ENCODE peak calls at places on chromosome 17, in ten cellular contexts. One of them, this sample, is unnamed.

GRCh38 chr17:60170835-60171752 is 21.3 kb downstream of the CA4 start:
- DNase-seq in nephron progenitor cell: no peak
- DNase-seq in ELR: no peak
- DNase-seq in type B pancreatic cell: peak; percentile 65
- DNase-seq in stimulated activated CD4-positive, alpha-beta T cell treated with anti-CD3 and anti-CD28 coated beads, Interleukin-4, amount 100 ng/mL, for 4 hours: no peak
- DNase-seq in non-pigmented ciliary epithelial cell: no peak
- DNase-seq in T-helper 2 cell: no peak
- DNase-seq in aorta: no peak
- DNase-seq in HFF-Myc: no peak
- DNase-seq in A549: no peak
- DNase-seq in this sample: no peak

GRCh38 chr17:45266372-45266926 is 4.6 kb upstream of the SPATA32 start:
- DNase-seq in nephron progenitor cell: no peak
- DNase-seq in ELR: no peak
- DNase-seq in type B pancreatic cell: no peak
- DNase-seq in stimulated activated CD4-positive, alpha-beta T cell treated with anti-CD3 and anti-CD28 coated beads, Interleukin-4, amount 100 ng/mL, for 4 hours: no peak
- DNase-seq in non-pigmented ciliary epithelial cell: no peak
- DNase-seq in T-helper 2 cell: no peak
- DNase-seq in aorta: no peak
- DNase-seq in HFF-Myc: no peak
- DNase-seq in A549: no peak
- DNase-seq in this sample: no peak

GRCh38 chr17:31050948-31051347 is 43.8 kb upstream of the NF1 start:
- DNase-seq in nephron progenitor cell: no peak
- DNase-seq in ELR: no peak
- DNase-seq in type B pancreatic cell: no peak
- DNase-seq in stimulated activated CD4-positive, alpha-beta T cell treated with anti-CD3 and anti-CD28 coated beads, Interleukin-4, amount 100 ng/mL, for 4 hours: no peak
- DNase-seq in non-pigmented ciliary epithelial cell: no peak
- DNase-seq in T-helper 2 cell: no peak
- DNase-seq in aorta: no peak
- DNase-seq in HFF-Myc: no peak
- DNase-seq in A549: no peak
- DNase-seq in this sample: no peak

GRCh38 chr17:43224146-43224705 is 4.2 kb downstream of the CCDC200 start:
- DNase-seq in nephron progenitor cell: no peak
- DNase-seq in ELR: no peak
- DNase-seq in type B pancreatic cell: peak; percentile 29
- DNase-seq in stimulated activated CD4-positive, alpha-beta T cell treated with anti-CD3 and anti-CD28 coated beads, Interleukin-4, amount 100 ng/mL, for 4 hours: no peak
- DNase-seq in non-pigmented ciliary epithelial cell: no peak
- DNase-seq in T-helper 2 cell: no peak
- DNase-seq in aorta: peak; percentile 58
- DNase-seq in HFF-Myc: no peak
- DNase-seq in A549: no peak
- DNase-seq in this sample: no peak

GRCh38 chr17:17783825-17784598 is 52.8 kb downstream of the SREBF1 start:
- DNase-seq in nephron progenitor cell: peak; percentile 71
- DNase-seq in ELR: no peak
- DNase-seq in type B pancreatic cell: no peak
- DNase-seq in stimulated activated CD4-positive, alpha-beta T cell treated with anti-CD3 and anti-CD28 coated beads, Interleukin-4, amount 100 ng/mL, for 4 hours: no peak
- DNase-seq in non-pigmented ciliary epithelial cell: no peak
- DNase-seq in T-helper 2 cell: no peak
- DNase-seq in aorta: peak; percentile 80
- DNase-seq in HFF-Myc: no peak
- DNase-seq in A549: no peak
- DNase-seq in this sample: peak; percentile 23

GRCh38 chr17:6096201-6097004 is 26.2 kb downstream of the WSCD1 start:
- DNase-seq in nephron progenitor cell: no peak
- DNase-seq in ELR: no peak
- DNase-seq in type B pancreatic cell: no peak
- DNase-seq in stimulated activated CD4-positive, alpha-beta T cell treated with anti-CD3 and anti-CD28 coated beads, Interleukin-4, amount 100 ng/mL, for 4 hours: no peak
- DNase-seq in non-pigmented ciliary epithelial cell: no peak
- DNase-seq in T-helper 2 cell: no peak
- DNase-seq in aorta: peak; percentile 59
- DNase-seq in HFF-Myc: no peak
- DNase-seq in A549: no peak
- DNase-seq in this sample: no peak

GRCh38 chr17:72609501-72609900 is 483.0 kb downstream of the SLC39A11 start:
- DNase-seq in nephron progenitor cell: no peak
- DNase-seq in ELR: peak; percentile 75
- DNase-seq in type B pancreatic cell: no peak
- DNase-seq in stimulated activated CD4-positive, alpha-beta T cell treated with anti-CD3 and anti-CD28 coated beads, Interleukin-4, amount 100 ng/mL, for 4 hours: no peak
- DNase-seq in non-pigmented ciliary epithelial cell: no peak
- DNase-seq in T-helper 2 cell: no peak
- DNase-seq in aorta: no peak
- DNase-seq in HFF-Myc: no peak
- DNase-seq in A549: peak; percentile 64
- DNase-seq in this sample: no peak

GRCh38 chr17:27319536-27320221 is 25.8 kb downstream of the WSB1 start:
- DNase-seq in nephron progenitor cell: no peak
- DNase-seq in ELR: no peak
- DNase-seq in type B pancreatic cell: no peak
- DNase-seq in stimulated activated CD4-positive, alpha-beta T cell treated with anti-CD3 and anti-CD28 coated beads, Interleukin-4, amount 100 ng/mL, for 4 hours: no peak
- DNase-seq in non-pigmented ciliary epithelial cell: no peak
- DNase-seq in T-helper 2 cell: no peak
- DNase-seq in aorta: peak; percentile 80
- DNase-seq in HFF-Myc: no peak
- DNase-seq in A549: no peak
- DNase-seq in this sample: no peak

GRCh38 chr17:8713315-8713714 is 31.3 kb downstream of the CCDC42 start:
- DNase-seq in nephron progenitor cell: no peak
- DNase-seq in ELR: no peak
- DNase-seq in type B pancreatic cell: no peak
- DNase-seq in stimulated activated CD4-positive, alpha-beta T cell treated with anti-CD3 and anti-CD28 coated beads, Interleukin-4, amount 100 ng/mL, for 4 hours: no peak
- DNase-seq in non-pigmented ciliary epithelial cell: no peak
- DNase-seq in T-helper 2 cell: no peak
- DNase-seq in aorta: no peak
- DNase-seq in HFF-Myc: no peak
- DNase-seq in A549: no peak
- DNase-seq in this sample: no peak

GRCh38 chr17:15398736-15399331 is 57.4 kb upstream of the TEKT3 start:
- DNase-seq in nephron progenitor cell: no peak
- DNase-seq in ELR: peak; percentile 89
- DNase-seq in type B pancreatic cell: no peak
- DNase-seq in stimulated activated CD4-positive, alpha-beta T cell treated with anti-CD3 and anti-CD28 coated beads, Interleukin-4, amount 100 ng/mL, for 4 hours: no peak
- DNase-seq in non-pigmented ciliary epithelial cell: no peak
- DNase-seq in T-helper 2 cell: no peak
- DNase-seq in aorta: no peak
- DNase-seq in HFF-Myc: no peak
- DNase-seq in A549: no peak
- DNase-seq in this sample: no peak

GRCh38 chr17:44039829-44040635 is 25.3 kb upstream of the TMEM101 start:
- DNase-seq in nephron progenitor cell: no peak
- DNase-seq in ELR: no peak
- DNase-seq in type B pancreatic cell: no peak
- DNase-seq in stimulated activated CD4-positive, alpha-beta T cell treated with anti-CD3 and anti-CD28 coated beads, Interleukin-4, amount 100 ng/mL, for 4 hours: no peak
- DNase-seq in non-pigmented ciliary epithelial cell: peak; percentile 27
- DNase-seq in T-helper 2 cell: no peak
- DNase-seq in aorta: no peak
- DNase-seq in HFF-Myc: no peak
- DNase-seq in A549: no peak
- DNase-seq in this sample: no peak

GRCh38 chr17:71080937-71081336 is 911.6 kb downstream of the KCNJ2 start:
- DNase-seq in nephron progenitor cell: no peak
- DNase-seq in ELR: no peak
- DNase-seq in type B pancreatic cell: no peak
- DNase-seq in stimulated activated CD4-positive, alpha-beta T cell treated with anti-CD3 and anti-CD28 coated beads, Interleukin-4, amount 100 ng/mL, for 4 hours: no peak
- DNase-seq in non-pigmented ciliary epithelial cell: no peak
- DNase-seq in T-helper 2 cell: no peak
- DNase-seq in aorta: no peak
- DNase-seq in HFF-Myc: no peak
- DNase-seq in A549: no peak
- DNase-seq in this sample: no peak

GRCh38 chr17:9899280-9900018 is 5.6 kb downstream of the RCVRN start:
- DNase-seq in nephron progenitor cell: no peak
- DNase-seq in ELR: no peak
- DNase-seq in type B pancreatic cell: no peak
- DNase-seq in stimulated activated CD4-positive, alpha-beta T cell treated with anti-CD3 and anti-CD28 coated beads, Interleukin-4, amount 100 ng/mL, for 4 hours: no peak
- DNase-seq in non-pigmented ciliary epithelial cell: no peak
- DNase-seq in T-helper 2 cell: no peak
- DNase-seq in aorta: no peak
- DNase-seq in HFF-Myc: no peak
- DNase-seq in A549: no peak
- DNase-seq in this sample: no peak

GRCh38 chr17:83053779-83054451 is 25.5 kb upstream of the METRNL start:
- DNase-seq in nephron progenitor cell: no peak
- DNase-seq in ELR: no peak
- DNase-seq in type B pancreatic cell: no peak
- DNase-seq in stimulated activated CD4-positive, alpha-beta T cell treated with anti-CD3 and anti-CD28 coated beads, Interleukin-4, amount 100 ng/mL, for 4 hours: no peak
- DNase-seq in non-pigmented ciliary epithelial cell: no peak
- DNase-seq in T-helper 2 cell: no peak
- DNase-seq in aorta: peak; percentile 75
- DNase-seq in HFF-Myc: no peak
- DNase-seq in A549: no peak
- DNase-seq in this sample: no peak

GRCh38 chr17:62725791-62726249 is 82.3 kb downstream of the MARCHF10 start:
- DNase-seq in nephron progenitor cell: no peak
- DNase-seq in ELR: peak; percentile 58
- DNase-seq in type B pancreatic cell: no peak
- DNase-seq in stimulated activated CD4-positive, alpha-beta T cell treated with anti-CD3 and anti-CD28 coated beads, Interleukin-4, amount 100 ng/mL, for 4 hours: no peak
- DNase-seq in non-pigmented ciliary epithelial cell: peak; percentile 40
- DNase-seq in T-helper 2 cell: no peak
- DNase-seq in aorta: no peak
- DNase-seq in HFF-Myc: no peak
- DNase-seq in A549: no peak
- DNase-seq in this sample: no peak

GRCh38 chr17:4980644-4981216 is 6.7 kb downstream of the CAMTA2 start:
- DNase-seq in nephron progenitor cell: peak; percentile 58
- DNase-seq in ELR: peak; percentile 65
- DNase-seq in type B pancreatic cell: no peak
- DNase-seq in stimulated activated CD4-positive, alpha-beta T cell treated with anti-CD3 and anti-CD28 coated beads, Interleukin-4, amount 100 ng/mL, for 4 hours: no peak
- DNase-seq in non-pigmented ciliary epithelial cell: no peak
- DNase-seq in T-helper 2 cell: no peak
- DNase-seq in aorta: no peak
- DNase-seq in HFF-Myc: no peak
- DNase-seq in A549: peak; percentile 73
- DNase-seq in this sample: no peak

GRCh38 chr17:32519769-32520701 is 33.2 kb downstream of the CDK5R1 start:
- DNase-seq in nephron progenitor cell: peak; percentile 14
- DNase-seq in ELR: peak; percentile 40
- DNase-seq in type B pancreatic cell: no peak
- DNase-seq in stimulated activated CD4-positive, alpha-beta T cell treated with anti-CD3 and anti-CD28 coated beads, Interleukin-4, amount 100 ng/mL, for 4 hours: peak; percentile 36
- DNase-seq in non-pigmented ciliary epithelial cell: no peak
- DNase-seq in T-helper 2 cell: no peak
- DNase-seq in aorta: no peak
- DNase-seq in HFF-Myc: no peak
- DNase-seq in A549: no peak
- DNase-seq in this sample: no peak

GRCh38 chr17:80832888-80833583 is 158.6 kb upstream of the CHMP6 start:
- DNase-seq in nephron progenitor cell: peak; percentile 77
- DNase-seq in ELR: peak; percentile 100
- DNase-seq in type B pancreatic cell: no peak
- DNase-seq in stimulated activated CD4-positive, alpha-beta T cell treated with anti-CD3 and anti-CD28 coated beads, Interleukin-4, amount 100 ng/mL, for 4 hours: peak; percentile 87
- DNase-seq in non-pigmented ciliary epithelial cell: peak; percentile 96
- DNase-seq in T-helper 2 cell: no peak
- DNase-seq in aorta: peak; percentile 93
- DNase-seq in HFF-Myc: peak; percentile 97
- DNase-seq in A549: peak; percentile 99
- DNase-seq in this sample: peak; percentile 46

GRCh38 chr17:29588561-29589411 is 662 bp downstream of the GIT1 start:
- DNase-seq in nephron progenitor cell: no peak
- DNase-seq in ELR: peak; percentile 63
- DNase-seq in type B pancreatic cell: no peak
- DNase-seq in stimulated activated CD4-positive, alpha-beta T cell treated with anti-CD3 and anti-CD28 coated beads, Interleukin-4, amount 100 ng/mL, for 4 hours: peak; percentile 80
- DNase-seq in non-pigmented ciliary epithelial cell: no peak
- DNase-seq in T-helper 2 cell: no peak
- DNase-seq in aorta: peak; percentile 84
- DNase-seq in HFF-Myc: no peak
- DNase-seq in A549: peak; percentile 70
- DNase-seq in this sample: no peak

GRCh38 chr17:45997166-45997565 is 1.9 kb upstream of the STH start:
- DNase-seq in nephron progenitor cell: no peak
- DNase-seq in ELR: no peak
- DNase-seq in type B pancreatic cell: no peak
- DNase-seq in stimulated activated CD4-positive, alpha-beta T cell treated with anti-CD3 and anti-CD28 coated beads, Interleukin-4, amount 100 ng/mL, for 4 hours: no peak
- DNase-seq in non-pigmented ciliary epithelial cell: no peak
- DNase-seq in T-helper 2 cell: no peak
- DNase-seq in aorta: no peak
- DNase-seq in HFF-Myc: no peak
- DNase-seq in A549: no peak
- DNase-seq in this sample: no peak

GRCh38 chr17:6521636-6522035 is 34.7 kb downstream of the PITPNM3 start:
- DNase-seq in nephron progenitor cell: no peak
- DNase-seq in ELR: no peak
- DNase-seq in type B pancreatic cell: no peak
- DNase-seq in stimulated activated CD4-positive, alpha-beta T cell treated with anti-CD3 and anti-CD28 coated beads, Interleukin-4, amount 100 ng/mL, for 4 hours: no peak
- DNase-seq in non-pigmented ciliary epithelial cell: no peak
- DNase-seq in T-helper 2 cell: no peak
- DNase-seq in aorta: no peak
- DNase-seq in HFF-Myc: no peak
- DNase-seq in A549: no peak
- DNase-seq in this sample: no peak

GRCh38 chr17:9356488-9356911 is 219.1 kb downstream of the STX8 start:
- DNase-seq in nephron progenitor cell: peak; percentile 8
- DNase-seq in ELR: no peak
- DNase-seq in type B pancreatic cell: no peak
- DNase-seq in stimulated activated CD4-positive, alpha-beta T cell treated with anti-CD3 and anti-CD28 coated beads, Interleukin-4, amount 100 ng/mL, for 4 hours: no peak
- DNase-seq in non-pigmented ciliary epithelial cell: no peak
- DNase-seq in T-helper 2 cell: no peak
- DNase-seq in aorta: no peak
- DNase-seq in HFF-Myc: no peak
- DNase-seq in A549: no peak
- DNase-seq in this sample: no peak

GRCh38 chr17:75720656-75721462 is at the start of gene ITGB4:
- DNase-seq in nephron progenitor cell: peak; percentile 66
- DNase-seq in ELR: peak; percentile 25
- DNase-seq in type B pancreatic cell: no peak
- DNase-seq in stimulated activated CD4-positive, alpha-beta T cell treated with anti-CD3 and anti-CD28 coated beads, Interleukin-4, amount 100 ng/mL, for 4 hours: peak; percentile 68
- DNase-seq in non-pigmented ciliary epithelial cell: no peak
- DNase-seq in T-helper 2 cell: peak; percentile 30
- DNase-seq in aorta: no peak
- DNase-seq in HFF-Myc: no peak
- DNase-seq in A549: peak; percentile 75
- DNase-seq in this sample: peak; percentile 44

GRCh38 chr17:6020376-6021010 is 49.7 kb upstream of the WSCD1 start:
- DNase-seq in nephron progenitor cell: no peak
- DNase-seq in ELR: no peak
- DNase-seq in type B pancreatic cell: no peak
- DNase-seq in stimulated activated CD4-positive, alpha-beta T cell treated with anti-CD3 and anti-CD28 coated beads, Interleukin-4, amount 100 ng/mL, for 4 hours: no peak
- DNase-seq in non-pigmented ciliary epithelial cell: no peak
- DNase-seq in T-helper 2 cell: no peak
- DNase-seq in aorta: no peak
- DNase-seq in HFF-Myc: no peak
- DNase-seq in A549: no peak
- DNase-seq in this sample: no peak

GRCh38 chr17:45020354-45021138 is 30.9 kb downstream of the DCAKD start:
- DNase-seq in nephron progenitor cell: peak; percentile 49
- DNase-seq in ELR: peak; percentile 50
- DNase-seq in type B pancreatic cell: no peak
- DNase-seq in stimulated activated CD4-positive, alpha-beta T cell treated with anti-CD3 and anti-CD28 coated beads, Interleukin-4, amount 100 ng/mL, for 4 hours: no peak
- DNase-seq in non-pigmented ciliary epithelial cell: peak; percentile 11
- DNase-seq in T-helper 2 cell: no peak
- DNase-seq in aorta: no peak
- DNase-seq in HFF-Myc: no peak
- DNase-seq in A549: no peak
- DNase-seq in this sample: no peak

GRCh38 chr17:41796066-41796895 is 9.8 kb upstream of the JUP start:
- DNase-seq in nephron progenitor cell: no peak
- DNase-seq in ELR: no peak
- DNase-seq in type B pancreatic cell: no peak
- DNase-seq in stimulated activated CD4-positive, alpha-beta T cell treated with anti-CD3 and anti-CD28 coated beads, Interleukin-4, amount 100 ng/mL, for 4 hours: no peak
- DNase-seq in non-pigmented ciliary epithelial cell: no peak
- DNase-seq in T-helper 2 cell: no peak
- DNase-seq in aorta: no peak
- DNase-seq in HFF-Myc: no peak
- DNase-seq in A549: no peak
- DNase-seq in this sample: no peak

GRCh38 chr17:39919087-39919683 is 750 bp upstream of the GSDMB start:
- DNase-seq in nephron progenitor cell: no peak
- DNase-seq in ELR: no peak
- DNase-seq in type B pancreatic cell: no peak
- DNase-seq in stimulated activated CD4-positive, alpha-beta T cell treated with anti-CD3 and anti-CD28 coated beads, Interleukin-4, amount 100 ng/mL, for 4 hours: no peak
- DNase-seq in non-pigmented ciliary epithelial cell: no peak
- DNase-seq in T-helper 2 cell: no peak
- DNase-seq in aorta: no peak
- DNase-seq in HFF-Myc: no peak
- DNase-seq in A549: no peak
- DNase-seq in this sample: no peak

GRCh38 chr17:58215685-58216084 is 3.4 kb downstream of the MKS1 start:
- DNase-seq in nephron progenitor cell: no peak
- DNase-seq in ELR: peak; percentile 13
- DNase-seq in type B pancreatic cell: no peak
- DNase-seq in stimulated activated CD4-positive, alpha-beta T cell treated with anti-CD3 and anti-CD28 coated beads, Interleukin-4, amount 100 ng/mL, for 4 hours: no peak
- DNase-seq in non-pigmented ciliary epithelial cell: no peak
- DNase-seq in T-helper 2 cell: no peak
- DNase-seq in aorta: no peak
- DNase-seq in HFF-Myc: no peak
- DNase-seq in A549: no peak
- DNase-seq in this sample: no peak

This sample was measured in effector CD8-positive, alpha-beta T cell.